ENCODE peak calls at places on chromosomes 3 and 15, in six cellular contexts. I, Z, T, L, B and J are unnamed samples.

GRCh38 chr15:66039117-66039860 is 170.0 kb downstream of the RAB11A start:
- DNase-seq in I (no peak), Z (no peak), T (no peak), L (no peak), B (no peak), J (no peak)

GRCh38 chr15:41966920-41967465 is 5.4 kb downstream of the EHD4 start:
- DNase-seq in I (no peak), Z (no peak), T (peak), L (no peak), B (peak), J (peak)

GRCh38 chr3:188309437-188310269 is 155.7 kb downstream of the LPP start:
- DNase-seq in I (peak), Z (no peak), T (no peak), L (no peak), B (no peak), J (no peak)

GRCh38 chr15:64247906-64248541 is 85.2 kb upstream of the PPIB start:
- DNase-seq in I (peak), Z (peak), T (peak), L (peak), B (no peak), J (no peak)

GRCh38 chr15:38267416-38268022 is 14.9 kb downstream of the SPRED1 start:
- DNase-seq in I (peak), Z (no peak), T (no peak), L (peak), B (no peak), J (no peak)

GRCh38 chr3:195150194-195151118 is 120.5 kb downstream of the XXYLT1 start:
- DNase-seq in I (peak), Z (peak), T (peak), L (no peak), B (no peak), J (peak)

GRCh38 chr3:110598847-110599490 is 472.6 kb upstream of the NECTIN3 start:
- DNase-seq in I (peak), Z (no peak), T (no peak), L (peak), B (no peak), J (no peak)

GRCh38 chr15:50881121-50882048 is 27.1 kb upstream of the AP4E1 start:
- DNase-seq in I (peak), Z (no peak), T (no peak), L (peak), B (no peak), J (no peak)

GRCh38 chr3:20054549-20054987 is 14.3 kb downstream of the KAT2B start:
- DNase-seq in I (peak), Z (peak), T (peak), L (peak), B (no peak), J (no peak)

GRCh38 chr15:28936081-28936480 is 50.3 kb downstream of the APBA2 start:
- DNase-seq in I (no peak), Z (no peak), T (no peak), L (no peak), B (no peak), J (no peak)

GRCh38 chr3:104825116-104825515 is 541.6 kb upstream of the ALCAM start:
- DNase-seq in I (peak), Z (no peak), T (no peak), L (no peak), B (no peak), J (no peak)

GRCh38 chr3:4865714-4866113 is 113.5 kb upstream of the BHLHE40 start:
- DNase-seq in I (no peak), Z (no peak), T (no peak), L (no peak), B (no peak), J (no peak)

GRCh38 chr15:67823371-67824156 is 1.7 kb upstream of the SKOR1 start:
- DNase-seq in I (no peak), Z (no peak), T (no peak), L (no peak), B (peak), J (no peak)